ENCODE peak calls at places on chromosome 20, in ten cellular contexts. C is effector CD4-positive, alpha-beta T cell; B is endothelial cell; O is NCI-H1092; P is GM03348; Z is A172; A is AG09319; L is activated T-cell treated with anti-CD3 and anti-CD28 coated beads for 1 hour; J is stimulated activated CD4-positive, alpha-beta T cell treated with anti-CD3 and anti-CD28 coated beads, Interleukin-1b, Interleukin-23, amount 100 ng/mL, for 1 hour; V is colonic mucosa. W is an unnamed sample.

GRCh38 chr20:25066386-25066785 is 8.4 kb upstream of the ACSS1 start:
- DNase-seq in C (no peak), B (no peak), O (no peak), P (no peak), Z (no peak), A (no peak), L (no peak), J (no peak), V (no peak), W (no peak)

GRCh38 chr20:17172826-17173420 is 53.9 kb upstream of the PCSK2 start:
- DNase-seq in C (no peak), B (no peak), O (no peak), P (no peak), Z (peak; percentile 54), A (no peak), L (no peak), J (no peak), V (no peak), W (no peak)

GRCh38 chr20:57653546-57653900 is 33.3 kb upstream of the ZBP1 start:
- DNase-seq in C (no peak), B (peak; percentile 2), O (no peak), P (no peak), Z (no peak), A (no peak), L (no peak), J (no peak), V (no peak), W (no peak)

GRCh38 chr20:49372095-49372734 is 94.4 kb upstream of the ZNFX1 start:
- DNase-seq in C (no peak), B (no peak), O (no peak), P (no peak), Z (no peak), A (no peak), L (no peak), J (no peak), V (no peak), W (no peak)

GRCh38 chr20:11153819-11154218 is 480.0 kb upstream of the JAG1 start:
- DNase-seq in C (no peak), B (no peak), O (no peak), P (peak; percentile 15), Z (no peak), A (no peak), L (no peak), J (no peak), V (no peak), W (no peak)

GRCh38 chr20:23161244-23161875 is 75.2 kb upstream of the CD93 start:
- DNase-seq in C (no peak), B (no peak), O (no peak), P (no peak), Z (no peak), A (no peak), L (no peak), J (no peak), V (peak; percentile 17), W (no peak)

GRCh38 chr20:2139250-2139649 is 37.6 kb downstream of the STK35 start:
- DNase-seq in C (no peak), B (no peak), O (no peak), P (no peak), Z (no peak), A (no peak), L (no peak), J (no peak), V (no peak), W (no peak)

GRCh38 chr20:63488331-63489251 is 10.3 kb downstream of the EEF1A2 start:
- DNase-seq in C (no peak), B (no peak), O (no peak), P (no peak), Z (no peak), A (no peak), L (no peak), J (no peak), V (no peak), W (no peak)

GRCh38 chr20:58700823-58701222 is 8.2 kb downstream of the NPEPL1 start:
- DNase-seq in C (no peak), B (no peak), O (no peak), P (no peak), Z (no peak), A (no peak), L (no peak), J (no peak), V (no peak), W (no peak)

GRCh38 chr20:37816003-37816402 is 86.9 kb upstream of the VSTM2L start:
- DNase-seq in C (no peak), B (no peak), O (peak; percentile 12), P (no peak), Z (no peak), A (no peak), L (no peak), J (no peak), V (no peak), W (no peak)

GRCh38 chr20:62737971-62738881 is 29.6 kb downstream of the NTSR1 start:
- DNase-seq in C (no peak), B (no peak), O (no peak), P (no peak), Z (no peak), A (no peak), L (no peak), J (no peak), V (no peak), W (no peak)

GRCh38 chr20:22412977-22413868 is 171.1 kb downstream of the FOXA2 start:
- DNase-seq in C (no peak), B (no peak), O (no peak), P (no peak), Z (no peak), A (no peak), L (no peak), J (no peak), V (no peak), W (no peak)

GRCh38 chr20:39645130-39645529 is 683.0 kb downstream of the DHX35 start:
- DNase-seq in C (no peak), B (no peak), O (peak; percentile 37), P (no peak), Z (no peak), A (no peak), L (no peak), J (no peak), V (no peak), W (no peak)

GRCh38 chr20:57148266-57148665 is 118.2 kb downstream of the BMP7 start:
- DNase-seq in C (no peak), B (no peak), O (no peak), P (no peak), Z (no peak), A (no peak), L (no peak), J (no peak), V (no peak), W (no peak)

GRCh38 chr20:8244637-8245036 is 112.6 kb downstream of the PLCB1 start:
- DNase-seq in C (no peak), B (no peak), O (no peak), P (peak; percentile 44), Z (no peak), A (no peak), L (no peak), J (no peak), V (peak; percentile 28), W (no peak)